ENCODE peak calls at places on chromosomes 4 and X, in four cellular contexts. I, T, E and L are unnamed samples.

GRCh38 chr4:17385403-17385802 is 126.5 kb downstream of the QDPR start:
- DNase-seq in I (no peak), T (no peak), E (peak; percentile 38), L (peak; percentile 77)

GRCh38 chr4:82721819-82722423 is 76.7 kb downstream of the SCD5 start:
- DNase-seq in I (peak; percentile 27), T (no peak), E (peak; percentile 35), L (no peak)

GRCh38 chr4:156322592-156322991 is 368.9 kb upstream of the CTSO start:
- DNase-seq in I (no peak), T (no peak), E (peak; percentile 94), L (peak; percentile 57)

GRCh38 chr4:182752158-182752910 is 164.9 kb downstream of the DCTD start:
- DNase-seq in I (no peak), T (no peak), E (peak; percentile 95), L (peak; percentile 33)

GRCh38 chr4:40627540-40627939 is 2.1 kb downstream of the RBM47 start:
- DNase-seq in I (no peak), T (no peak), E (no peak), L (no peak)

GRCh38 chr4:114250439-114250891 is 271.0 kb upstream of the ARSJ start:
- DNase-seq in I (no peak), T (no peak), E (peak; percentile 25), L (peak; percentile 26)

GRCh38 chrX:152844256-152844655 is 13.4 kb downstream of the NSDHL start:
- DNase-seq in I (no peak), T (no peak), E (no peak), L (no peak)

GRCh38 chrX:9785252-9785943 is 831 bp upstream of the SHROOM2 start:
- DNase-seq in I (no peak), T (no peak), E (no peak), L (no peak)

GRCh38 chr4:177478496-177478895 is 36.3 kb upstream of the AGA start:
- DNase-seq in I (no peak), T (no peak), E (peak; percentile 46), L (no peak)

GRCh38 chr4:78482281-78482680 is 69.3 kb upstream of the ANXA3 start:
- DNase-seq in I (no peak), T (no peak), E (no peak), L (no peak)

GRCh38 chr4:20305976-20306375 is 54.3 kb downstream of the SLIT2 start:
- DNase-seq in I (no peak), T (no peak), E (no peak), L (peak; percentile 61)

GRCh38 chr4:117135634-117136354 is 50.4 kb upstream of the TRAM1L1 start:
- DNase-seq in I (no peak), T (no peak), E (peak; percentile 8), L (no peak)

GRCh38 chr4:117137143-117137542 is 51.8 kb upstream of the TRAM1L1 start:
- DNase-seq in I (no peak), T (no peak), E (peak; percentile 94), L (peak; percentile 39)

GRCh38 chr4:117134386-117134785 is 49.0 kb upstream of the TRAM1L1 start:
- DNase-seq in I (no peak), T (no peak), E (peak; percentile 87), L (peak; percentile 44)
- TF ChIP-seq CTCF in I (peak; percentile 20), T (peak; percentile 63), E (peak; percentile 66), L (peak; percentile 51)

DNA sequence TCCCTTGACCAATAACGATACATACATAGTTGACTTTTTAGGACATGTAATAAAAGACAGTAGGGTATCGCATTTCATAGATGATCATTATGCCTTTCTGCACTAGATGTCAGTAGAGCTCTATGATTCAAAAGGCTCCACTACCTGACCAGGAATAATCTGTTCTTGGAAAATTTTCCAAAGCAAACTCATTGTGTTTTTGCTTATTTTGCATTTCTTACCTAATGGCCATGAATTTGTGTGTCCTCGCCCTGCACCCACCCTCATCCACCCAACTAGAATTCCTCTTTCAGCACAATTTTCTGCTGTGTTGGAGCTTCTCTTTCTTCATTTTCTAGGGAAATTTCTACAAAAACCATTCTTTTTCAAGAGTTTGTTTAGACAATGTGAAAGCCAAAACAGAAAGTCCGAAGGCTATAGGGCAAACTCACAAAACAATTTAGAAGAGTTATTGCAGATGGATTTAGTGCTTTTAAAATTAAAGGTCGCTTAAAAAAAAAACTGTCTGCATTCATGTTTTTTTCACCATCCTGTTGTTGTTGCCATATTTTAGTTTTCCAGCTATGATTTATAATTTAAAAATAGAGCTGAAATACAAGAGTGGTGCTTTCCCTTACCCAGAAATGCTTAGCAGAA is 183.6 kb downstream of the SPATA18 start:
- DNase-seq in I (no peak), T (no peak), E (no peak), L (peak; percentile 61)
- TF ChIP-seq CTCF in I (peak; percentile 58), T (peak; percentile 36), E (peak; percentile 42), L (peak; percentile 52)

GRCh38 chr4:170089274-170089742 is 448 bp downstream of the AADAT start:
- DNase-seq in I (no peak), T (peak; percentile 28), E (peak; percentile 61), L (peak; percentile 40)
- TF ChIP-seq CTCF in I (no peak), T (no peak), E (no peak), L (no peak)

GRCh38 chr4:118224239-118224829 is 128.5 kb downstream of the PRSS12 start:
- DNase-seq in I (no peak), T (no peak), E (peak; percentile 60), L (peak; percentile 78)
- TF ChIP-seq CTCF in I (peak; percentile 58), T (peak; percentile 92), E (peak; percentile 47), L (peak; percentile 56)

GRCh38 chr4:15964159-15964558 is 1.2 kb upstream of the FGFBP2 start:
- DNase-seq in I (no peak), T (peak; percentile 17), E (no peak), L (no peak)
- TF ChIP-seq CTCF in I (no peak), T (no peak), E (no peak), L (no peak)

GRCh38 chr4:95007998-95008397 is 250.2 kb downstream of the BMPR1B start:
- DNase-seq in I (no peak), T (no peak), E (no peak), L (no peak)
- TF ChIP-seq CTCF in I (no peak), T (no peak), E (no peak), L (no peak)

GRCh38 chr4:164012396-164013027 is 518.0 kb downstream of the TMA16 start:
- DNase-seq in I (no peak), T (peak; percentile 58), E (peak; percentile 34), L (no peak)
- TF ChIP-seq CTCF in I (no peak), T (peak; percentile 41), E (peak; percentile 87), L (no peak)

DNA sequence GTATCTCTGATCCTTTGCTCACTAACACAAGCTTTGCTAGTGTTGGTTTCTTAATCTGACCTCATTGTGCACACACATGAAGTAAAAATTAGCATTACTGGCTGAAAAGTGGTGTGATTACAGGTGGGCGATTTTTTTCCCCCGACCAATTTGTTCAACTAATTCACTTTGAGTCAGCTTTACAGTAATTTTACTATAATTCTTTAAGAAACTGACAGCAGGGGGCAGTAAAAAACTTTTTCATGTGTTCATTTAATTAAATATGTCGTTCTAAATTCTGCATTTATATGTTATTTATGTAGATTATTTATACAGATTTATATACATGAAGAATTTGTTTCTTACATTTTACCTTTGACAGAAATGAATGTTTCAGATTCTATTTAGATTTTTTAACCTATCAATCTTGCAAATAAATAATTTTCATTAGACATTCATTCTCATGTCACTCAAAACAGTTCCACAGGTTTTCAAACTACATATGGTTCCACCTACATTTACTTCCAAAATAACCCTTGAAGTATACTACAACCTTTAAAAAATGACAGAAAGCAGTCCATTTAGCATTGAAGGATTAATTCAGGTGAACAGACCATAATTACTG is 17.5 kb downstream of the PALLD start:
- DNase-seq in I (no peak), T (no peak), E (peak; percentile 29), L (peak; percentile 65)
- TF ChIP-seq CTCF in I (peak; percentile 47), T (peak; percentile 75), E (no peak), L (peak; percentile 20)

GRCh38 chr4:38177035-38177791 is 217.0 kb downstream of the PTTG2 start:
- DNase-seq in I (no peak), T (no peak), E (peak; percentile 46), L (peak; percentile 81)

GRCh38 chr4:38177792-38178665 is 217.8 kb downstream of the PTTG2 start:
- DNase-seq in I (peak; percentile 78), T (no peak), E (no peak), L (peak; percentile 92)

GRCh38 chr4:38180456-38180855 is 220.3 kb downstream of the PTTG2 start:
- DNase-seq in I (no peak), T (no peak), E (no peak), L (no peak)

GRCh38 chr4:38178666-38178995 is 218.4 kb downstream of the PTTG2 start:
- DNase-seq in I (no peak), T (no peak), E (no peak), L (no peak)

DNA sequence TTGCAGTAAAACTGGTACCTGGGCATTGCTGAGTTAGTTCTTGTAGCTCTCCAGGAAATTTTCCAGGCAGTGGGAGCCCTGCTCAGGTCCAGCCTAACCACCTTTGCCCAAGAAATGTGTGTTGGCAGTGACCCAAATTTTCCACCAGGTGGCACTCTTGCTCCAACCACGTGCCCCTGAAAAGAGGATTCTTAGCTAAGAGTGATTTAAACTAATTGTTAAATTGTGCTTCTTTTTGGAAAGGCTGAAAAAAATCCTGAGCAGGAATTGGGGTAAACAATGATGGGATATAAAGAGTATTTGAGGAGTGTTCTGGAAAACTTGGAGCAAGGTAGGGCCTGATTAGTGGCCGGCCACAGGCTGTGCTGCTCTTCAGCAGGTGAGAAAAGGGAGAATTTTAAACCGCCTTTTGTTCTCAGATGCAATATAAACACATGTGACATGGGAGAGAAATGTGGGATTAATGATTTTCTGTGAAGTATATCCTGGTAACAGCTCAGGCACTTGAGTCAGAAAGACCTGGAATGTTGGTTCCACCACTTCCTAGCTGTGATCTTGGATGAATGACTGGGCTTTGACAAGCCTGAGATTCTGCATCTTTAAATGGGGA is 219.6 kb downstream of the PTTG2 start:
- DNase-seq in I (peak; percentile 49), T (peak; percentile 71), E (peak; percentile 85), L (peak; percentile 77)
- TF ChIP-seq CTCF in I (peak; percentile 94), T (peak; percentile 99), E (peak; percentile 87), L (peak; percentile 92)